ENCODE peak calls at places on chromosome 14, in nine cellular contexts. Y is IMR-90, L is left lung, C is stomach, D is ovary, X is thoracic aorta, Q is epithelial cell of proximal tubule, U is fibroblast of the aortic adventitia, P is GM12865. H is an unnamed sample.

GRCh38 chr14:91114079-91115065 is 499 bp downstream of the DGLUCY start:
- DNase-seq in U (peak), L (peak), D (no peak), C (peak), X (no peak), P (peak), Y (peak), Q (no peak), H (no peak)

GRCh38 chr14:52315355-52315718 is 1.2 kb downstream of the PTGER2 start:
- DNase-seq in X (no peak), C (peak), L (no peak), P (no peak), Y (peak), U (peak), D (no peak), Q (no peak), H (no peak)

GRCh38 chr14:102849522-102850379 is 72.5 kb downstream of the TRAF3 start:
- DNase-seq in Q (no peak), D (no peak), U (peak), Y (peak), P (no peak), L (no peak), C (peak), X (no peak), H (peak)

GRCh38 chr14:97253756-97254155 is 456.6 kb downstream of the VRK1 start:
- DNase-seq in C (no peak), X (no peak), L (no peak), U (no peak), D (no peak), Q (no peak), Y (no peak), P (peak), H (no peak)

GRCh38 chr14:63663428-63664142 is 21.9 kb upstream of the WDR89 start:
- DNase-seq in L (no peak), P (peak), Y (no peak), D (no peak), C (no peak), X (no peak), U (no peak), Q (no peak), H (peak)

GRCh38 chr14:65847065-65847847 is 434.7 kb downstream of the FUT8 start:
- DNase-seq in Q (no peak), Y (no peak), P (peak), D (no peak), L (no peak), C (no peak), X (no peak), U (no peak), H (no peak)

GRCh38 chr14:20365928-20366327 is 22.5 kb downstream of the PARP2 start:
- DNase-seq in X (no peak), L (no peak), D (no peak), P (no peak), Y (no peak), U (no peak), C (no peak), Q (no peak), H (no peak)

GRCh38 chr14:94768521-94769412 is 1.1 kb downstream of the GSC start:
- DNase-seq in L (peak), D (no peak), Y (no peak), Q (no peak), U (no peak), X (no peak), C (no peak), P (peak), H (no peak)

GRCh38 chr14:65028937-65029336 is 42.2 kb downstream of the FNTB start:
- DNase-seq in L (no peak), D (no peak), X (no peak), P (no peak), U (no peak), Y (peak), Q (no peak), C (no peak), H (no peak)

GRCh38 chr14:31271648-31272047 is 64.1 kb upstream of the HECTD1 start:
- DNase-seq in Q (no peak), P (no peak), D (no peak), X (no peak), C (no peak), Y (no peak), L (no peak), U (no peak), H (no peak)

GRCh38 chr14:96167224-96168148 is 37.2 kb upstream of the BDKRB2 start:
- DNase-seq in Q (peak), C (no peak), Y (peak), U (peak), D (no peak), P (no peak), X (no peak), L (no peak), H (peak)

GRCh38 chr14:59283380-59283779 is 94.9 kb downstream of the DAAM1 start:
- DNase-seq in Q (no peak), P (no peak), Y (peak), U (peak), L (no peak), C (no peak), D (no peak), X (no peak), H (peak)

GRCh38 chr14:51697848-51698247 is 46.1 kb downstream of the FRMD6 start:
- DNase-seq in P (no peak), Q (no peak), L (no peak), U (no peak), C (no peak), X (no peak), Y (no peak), D (no peak), H (no peak)

GRCh38 chr14:91409991-91410401 is 7.6 kb downstream of the CCDC88C start:
- DNase-seq in U (no peak), C (no peak), X (no peak), D (no peak), P (peak), Q (no peak), L (no peak), Y (no peak), H (no peak)

GRCh38 chr14:71169861-71170260 is 262.6 kb downstream of the PCNX1 start:
- DNase-seq in C (no peak), D (no peak), U (no peak), Y (no peak), L (no peak), X (no peak), P (no peak), Q (no peak), H (no peak)

GRCh38 chr14:21748869-21749303 is 75.3 kb upstream of the OR4E1 start:
- DNase-seq in L (no peak), Y (peak), U (peak), P (peak), Q (no peak), D (no peak), C (no peak), X (no peak), H (peak)

GRCh38 chr14:101808020-101808641 is 46.6 kb downstream of the PPP2R5C start:
- DNase-seq in Q (no peak), Y (no peak), P (no peak), U (no peak), C (no peak), X (no peak), L (no peak), D (no peak), H (peak)

GRCh38 chr14:67815573-67816235 is 686 bp downstream of the ZFYVE26 start:
- DNase-seq in P (peak), Q (no peak), L (no peak), C (no peak), Y (peak), X (no peak), D (no peak), U (peak), H (peak)

GRCh38 chr14:55136241-55136640 is 7.2 kb downstream of the LGALS3 start:
- DNase-seq in P (no peak), L (no peak), Q (no peak), D (no peak), X (no peak), U (peak), C (no peak), Y (peak), H (no peak)

GRCh38 chr14:96978525-96979272 is 181.5 kb downstream of the VRK1 start:
- DNase-seq in U (no peak), Q (no peak), X (no peak), C (no peak), L (no peak), D (no peak), Y (no peak), P (no peak), H (no peak)

GRCh38 chr14:44778562-44778961 is 183.2 kb downstream of the KLHL28 start:
- DNase-seq in Y (peak), U (peak), X (no peak), P (no peak), C (no peak), Q (no peak), L (no peak), D (no peak), H (no peak)

GRCh38 chr14:36845346-36846042 is 183.8 kb downstream of the PAX9 start:
- DNase-seq in U (peak), C (no peak), P (no peak), D (no peak), Q (no peak), Y (peak), L (no peak), X (no peak), H (no peak)

GRCh38 chr14:24960816-24961215 is 89.1 kb downstream of the STXBP6 start:
- DNase-seq in U (peak), X (no peak), P (no peak), L (no peak), Q (no peak), C (no peak), Y (peak), D (no peak), H (peak)

GRCh38 chr14:50061664-50062437 is 54.5 kb downstream of the VCPKMT start:
- DNase-seq in C (peak), L (no peak), U (peak), Y (peak), X (no peak), D (no peak), Q (no peak), P (peak), H (peak)

GRCh38 chr14:58947816-58948440 is 240.5 kb upstream of the DAAM1 start:
- DNase-seq in D (no peak), L (no peak), Q (no peak), U (peak), P (peak), C (no peak), Y (no peak), X (no peak), H (no peak)

GRCh38 chr14:32560213-32560857 is 231.2 kb downstream of the AKAP6 start:
- DNase-seq in X (no peak), L (no peak), Y (peak), D (peak), U (peak), Q (peak), C (peak), P (peak), H (peak)

GRCh38 chr14:81401420-81402122 is 1.4 kb upstream of the STON2 start:
- DNase-seq in P (peak), D (no peak), U (peak), X (no peak), L (no peak), Y (peak), C (no peak), Q (peak), H (peak)

GRCh38 chr14:105075364-105076295 is 10.4 kb upstream of the GPR132 start:
- DNase-seq in C (no peak), Q (no peak), P (peak), U (peak), L (peak), D (no peak), X (no peak), Y (peak), H (peak)

GRCh38 chr14:97107070-97107469 is 309.9 kb downstream of the VRK1 start:
- DNase-seq in U (no peak), Q (no peak), Y (no peak), P (no peak), D (no peak), X (no peak), L (no peak), C (no peak), H (peak)

GRCh38 chr14:47988175-47988574 is 312.8 kb upstream of the MDGA2 start:
- DNase-seq in C (no peak), Q (no peak), P (no peak), D (no peak), Y (no peak), L (no peak), X (no peak), U (no peak), H (no peak)

GRCh38 chr14:38716871-38717270 is 386.2 kb downstream of the SEC23A start:
- DNase-seq in L (no peak), D (no peak), X (no peak), U (no peak), C (no peak), P (no peak), Y (no peak), Q (no peak), H (no peak)

GRCh38 chr14:89813485-89814080 is 140.9 kb downstream of the EFCAB11 start:
- DNase-seq in L (no peak), P (no peak), C (no peak), X (no peak), Q (no peak), U (peak), D (no peak), Y (peak), H (peak)

GRCh38 chr14:77212933-77213656 is 31.5 kb downstream of the TMEM63C start:
- DNase-seq in X (no peak), D (no peak), Q (no peak), L (no peak), C (peak), U (peak), P (peak), Y (no peak), H (peak)

GRCh38 chr14:103871596-103872480 is 24.5 kb upstream of the PPP1R13B start:
- DNase-seq in Y (no peak), L (peak), C (peak), Q (no peak), U (no peak), D (no peak), P (peak), X (no peak), H (no peak)

GRCh38 chr14:91897121-91897701 is 29.9 kb upstream of the TC2N start:
- DNase-seq in Y (peak), L (no peak), Q (no peak), C (peak), U (peak), D (no peak), P (no peak), X (peak), H (peak)

GRCh38 chr14:96089401-96089800 is 50.2 kb downstream of the C14orf132 start:
- DNase-seq in P (no peak), C (no peak), L (no peak), Q (no peak), Y (no peak), D (peak), U (no peak), X (no peak), H (no peak)

GRCh38 chr14:61357118-61357517 is 35.7 kb downstream of the PRKCH start:
- DNase-seq in D (no peak), L (no peak), X (no peak), C (no peak), Y (no peak), P (no peak), Q (no peak), U (no peak), H (no peak)

GRCh38 chr14:78324353-78324752 is 154.2 kb downstream of the NRXN3 start:
- DNase-seq in P (no peak), L (no peak), X (no peak), Y (no peak), Q (peak), U (no peak), D (no peak), C (no peak), H (no peak)

GRCh38 chr14:78319826-78320635 is 149.9 kb downstream of the NRXN3 start:
- DNase-seq in Y (no peak), L (no peak), X (no peak), P (no peak), C (no peak), U (no peak), Q (no peak), D (no peak), H (no peak)

GRCh38 chr14:78327426-78328210 is 157.4 kb downstream of the NRXN3 start:
- DNase-seq in P (no peak), Y (no peak), X (no peak), U (no peak), D (no peak), C (no peak), L (no peak), Q (no peak), H (no peak)

DNA sequence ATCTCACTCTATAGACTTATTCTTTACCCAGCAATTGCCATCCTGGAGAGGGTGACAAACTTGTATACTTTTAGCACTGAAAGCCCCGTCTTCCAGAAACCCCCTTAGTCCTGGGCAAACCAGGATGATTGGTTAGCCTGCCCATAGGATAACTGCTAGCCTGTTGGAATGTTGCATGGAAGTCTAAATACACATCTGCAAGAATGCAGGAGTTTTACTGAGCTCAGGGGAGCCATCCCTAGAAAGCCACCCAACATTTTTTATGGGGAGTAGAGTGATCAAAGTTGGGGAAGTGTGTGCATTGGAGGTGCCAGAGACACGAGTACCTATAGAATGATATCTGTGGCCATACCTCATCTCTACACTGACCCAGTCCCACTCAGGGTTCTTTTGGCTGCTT is 155.7 kb downstream of the NRXN3 start:
- DNase-seq in C (no peak), U (no peak), L (no peak), Q (no peak), Y (no peak), D (no peak), X (no peak), P (no peak), H (no peak)
- TF ChIP-seq CTCF in C (no peak), U (no peak), L (no peak), Q (no peak), Y (no peak), D (no peak), X (no peak), P (no peak), H (no peak)

GRCh38 chr14:99907761-99908652 is 114.8 kb downstream of the EML1 start:
- DNase-seq in Y (no peak), C (no peak), L (no peak), X (no peak), Q (no peak), D (no peak), P (no peak), U (no peak), H (no peak)
- H3K4me3 ChIP-seq in Y (no peak), C (no peak), L (no peak), X (no peak), Q (no peak), D (no peak), P (no peak), U (no peak), H (no peak)

GRCh38 chr14:78758333-78758732 is 588.2 kb downstream of the NRXN3 start:
- DNase-seq in D (no peak), L (no peak), Y (peak), Q (no peak), P (peak), C (no peak), U (peak), X (no peak), H (no peak)
- TF ChIP-seq CTCF in D (no peak), L (no peak), Y (peak), Q (peak), P (peak), C (no peak), U (peak), X (no peak), H (peak)

GRCh38 chr14:100069161-100069800 is 4.1 kb downstream of the EVL start:
- DNase-seq in U (no peak), L (no peak), C (no peak), X (no peak), D (no peak), Y (no peak), Q (no peak), P (peak), H (no peak)
- H3K4me3 ChIP-seq in U (no peak), L (peak), C (no peak), X (no peak), D (no peak), Y (no peak), Q (no peak), P (peak), H (no peak)

H was measured in foreskin fibroblast.